ENCODE peak calls at places on chromosomes 11 and 22, in four cellular contexts. One of them, this sample, is unnamed.
A peak's percentile ranks its signal among the peaks of the same experiment; 100 is the strongest.

GRCh38 chr11:46321757-46322156 is 25.5 kb upstream of the DGKZ start:
- DNase-seq in cardiac fibroblast: no peak
- DNase-seq in GM23248: peak; percentile 36
- DNase-seq in kidney: no peak
- DNase-seq in this sample: no peak

GRCh38 chr22:17939011-17939410 is 85.3 kb downstream of the MICAL3 start:
- DNase-seq in GM23248: no peak
- DNase-seq in kidney: no peak
- DNase-seq in cardiac fibroblast: no peak
- DNase-seq in this sample: no peak

GRCh38 chr11:69053546-69054396 is 5.0 kb downstream of the TPCN2 start:
- DNase-seq in kidney: peak; percentile 64
- DNase-seq in cardiac fibroblast: no peak
- DNase-seq in GM23248: no peak
- DNase-seq in this sample: no peak

GRCh38 chr11:74672956-74673895 is 58.0 kb downstream of the CHRDL2 start:
- DNase-seq in kidney: peak; percentile 85
- DNase-seq in cardiac fibroblast: peak; percentile 98
- DNase-seq in GM23248: peak; percentile 97
- DNase-seq in this sample: peak; percentile 15

GRCh38 chr11:10846664-10847063 is 11.2 kb downstream of the ZBED5 start:
- DNase-seq in kidney: no peak
- DNase-seq in cardiac fibroblast: no peak
- DNase-seq in GM23248: no peak
- DNase-seq in this sample: no peak

GRCh38 chr11:102338479-102339010 is 8.5 kb upstream of the BIRC2 start:
- DNase-seq in GM23248: no peak
- DNase-seq in kidney: no peak
- DNase-seq in cardiac fibroblast: no peak
- DNase-seq in this sample: no peak

GRCh38 chr11:32962016-32962415 is 53.7 kb upstream of the DEPDC7 start:
- DNase-seq in GM23248: peak; percentile 41
- DNase-seq in cardiac fibroblast: peak; percentile 23
- DNase-seq in kidney: no peak
- DNase-seq in this sample: no peak

GRCh38 chr11:44813401-44813800 is 86.6 kb downstream of the TSPAN18 start:
- DNase-seq in GM23248: no peak
- DNase-seq in cardiac fibroblast: no peak
- DNase-seq in kidney: no peak
- DNase-seq in this sample: no peak

GRCh38 chr11:69170704-69171103 is 15.0 kb downstream of the SMIM38 start:
- DNase-seq in GM23248: no peak
- DNase-seq in cardiac fibroblast: no peak
- DNase-seq in kidney: no peak
- DNase-seq in this sample: no peak

GRCh38 chr11:121246021-121246768 is 46.4 kb upstream of the SC5D start:
- DNase-seq in cardiac fibroblast: no peak
- DNase-seq in kidney: no peak
- DNase-seq in GM23248: no peak
- DNase-seq in this sample: no peak

GRCh38 chr22:36790648-36791047 is 14.7 kb upstream of the IFT27 start:
- DNase-seq in GM23248: no peak
- DNase-seq in kidney: no peak
- DNase-seq in cardiac fibroblast: no peak
- DNase-seq in this sample: no peak

GRCh38 chr11:33942954-33943353 is 51.1 kb upstream of the LMO2 start:
- DNase-seq in cardiac fibroblast: peak; percentile 85
- DNase-seq in kidney: peak; percentile 80
- DNase-seq in GM23248: peak; percentile 94
- DNase-seq in this sample: peak; percentile 85

GRCh38 chr11:71284525-71285092 is 32.2 kb upstream of the SHANK2 start:
- DNase-seq in GM23248: no peak
- DNase-seq in cardiac fibroblast: no peak
- DNase-seq in kidney: no peak
- DNase-seq in this sample: no peak

GRCh38 chr11:119461250-119461963 is 38.4 kb upstream of the THY1 start:
- DNase-seq in kidney: no peak
- DNase-seq in GM23248: peak; percentile 35
- DNase-seq in cardiac fibroblast: no peak
- DNase-seq in this sample: no peak

GRCh38 chr22:21778705-21779363 is 43.2 kb upstream of the YPEL1 start:
- DNase-seq in cardiac fibroblast: peak; percentile 61
- DNase-seq in kidney: no peak
- DNase-seq in GM23248: peak; percentile 76
- DNase-seq in this sample: no peak

GRCh38 chr22:20965104-20965887 is 1.8 kb upstream of the AIFM3 start:
- DNase-seq in kidney: no peak
- DNase-seq in cardiac fibroblast: no peak
- DNase-seq in GM23248: no peak
- DNase-seq in this sample: no peak

GRCh38 chr11:128732471-128733277 is 38.8 kb downstream of the FLI1 start:
- DNase-seq in GM23248: no peak
- DNase-seq in kidney: no peak
- DNase-seq in cardiac fibroblast: no peak
- DNase-seq in this sample: no peak

GRCh38 chr11:47257178-47257517 is 648 bp upstream of the NR1H3 start:
- DNase-seq in kidney: no peak
- DNase-seq in cardiac fibroblast: no peak
- DNase-seq in GM23248: no peak
- DNase-seq in this sample: no peak

GRCh38 chr22:46959369-46959768 is 196.9 kb downstream of the TBC1D22A start:
- DNase-seq in cardiac fibroblast: no peak
- DNase-seq in GM23248: no peak
- DNase-seq in kidney: no peak
- DNase-seq in this sample: no peak

GRCh38 chr11:38460901-38461300 is 1862.9 kb upstream of the RAG2 start:
- DNase-seq in cardiac fibroblast: peak; percentile 94
- DNase-seq in GM23248: no peak
- DNase-seq in kidney: no peak
- DNase-seq in this sample: no peak

GRCh38 chr11:44221992-44222391 is 87.9 kb downstream of the ALX4 start:
- DNase-seq in cardiac fibroblast: no peak
- DNase-seq in GM23248: no peak
- DNase-seq in kidney: no peak
- DNase-seq in this sample: no peak

DNA sequence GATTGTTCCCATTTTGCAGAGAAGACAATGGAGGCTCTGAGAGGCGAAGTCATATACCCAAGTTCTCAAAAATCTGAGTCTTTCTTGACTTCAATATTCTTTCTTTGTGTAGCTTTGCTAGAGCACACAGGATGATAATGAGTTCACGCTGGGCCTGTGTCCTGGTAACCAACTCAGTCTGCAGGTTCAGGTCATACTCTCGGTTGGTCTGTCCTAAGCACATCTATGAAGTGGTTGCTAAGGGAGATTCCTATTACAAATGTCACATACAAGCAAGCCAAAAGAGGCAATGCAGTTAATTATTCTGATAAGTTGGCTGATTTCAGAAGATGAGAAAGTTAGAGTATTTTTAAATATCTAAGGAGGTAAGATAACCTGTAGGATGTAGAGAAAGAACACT is 481.0 kb downstream of the SOX6 start:
- DNase-seq in kidney: no peak
- DNase-seq in GM23248: no peak
- DNase-seq in cardiac fibroblast: no peak
- DNase-seq in this sample: no peak
- H3K4me3 ChIP-seq in kidney: no peak overlapping the region
- H3K4me3 ChIP-seq in GM23248: no peak overlapping the region
- H3K4me3 ChIP-seq in cardiac fibroblast: no peak overlapping the region
- H3K4me3 ChIP-seq in this sample: no peak overlapping the region

GRCh38 chr11:65873280-65874156 is 918 bp upstream of the EFEMP2 start:
- DNase-seq in kidney: peak; percentile 98
- DNase-seq in cardiac fibroblast: peak; percentile 95
- DNase-seq in GM23248: peak; percentile 98
- DNase-seq in this sample: peak; percentile 83

GRCh38 chr11:65870706-65871681 is 1.6 kb downstream of the EFEMP2 start:
- DNase-seq in cardiac fibroblast: no peak
- DNase-seq in kidney: peak; percentile 90
- DNase-seq in GM23248: no peak
- DNase-seq in this sample: no peak

GRCh38 chr11:65870307-65870658 is 2.3 kb downstream of the EFEMP2 start:
- DNase-seq in kidney: peak; percentile 73
- DNase-seq in GM23248: no peak
- DNase-seq in cardiac fibroblast: no peak
- DNase-seq in this sample: no peak

GRCh38 chr11:65872555-65873279 is at the start of gene EFEMP2:
- DNase-seq in GM23248: peak; percentile 70
- DNase-seq in cardiac fibroblast: peak; percentile 65
- DNase-seq in kidney: peak; percentile 90
- DNase-seq in this sample: no peak

GRCh38 chr11:65871811-65872548 is 620 bp downstream of the EFEMP2 start:
- DNase-seq in cardiac fibroblast: no peak
- DNase-seq in kidney: peak; percentile 86
- DNase-seq in GM23248: peak; percentile 75
- DNase-seq in this sample: peak; percentile 46
- H3K4me3 ChIP-seq in cardiac fibroblast: peak overlapping the region; percentile 61
- H3K4me3 ChIP-seq in kidney: peak overlapping the region; percentile 50
- H3K4me3 ChIP-seq in GM23248: peak overlapping the region; percentile 85
- H3K4me3 ChIP-seq in this sample: peak overlapping the region; percentile 55

DNA sequence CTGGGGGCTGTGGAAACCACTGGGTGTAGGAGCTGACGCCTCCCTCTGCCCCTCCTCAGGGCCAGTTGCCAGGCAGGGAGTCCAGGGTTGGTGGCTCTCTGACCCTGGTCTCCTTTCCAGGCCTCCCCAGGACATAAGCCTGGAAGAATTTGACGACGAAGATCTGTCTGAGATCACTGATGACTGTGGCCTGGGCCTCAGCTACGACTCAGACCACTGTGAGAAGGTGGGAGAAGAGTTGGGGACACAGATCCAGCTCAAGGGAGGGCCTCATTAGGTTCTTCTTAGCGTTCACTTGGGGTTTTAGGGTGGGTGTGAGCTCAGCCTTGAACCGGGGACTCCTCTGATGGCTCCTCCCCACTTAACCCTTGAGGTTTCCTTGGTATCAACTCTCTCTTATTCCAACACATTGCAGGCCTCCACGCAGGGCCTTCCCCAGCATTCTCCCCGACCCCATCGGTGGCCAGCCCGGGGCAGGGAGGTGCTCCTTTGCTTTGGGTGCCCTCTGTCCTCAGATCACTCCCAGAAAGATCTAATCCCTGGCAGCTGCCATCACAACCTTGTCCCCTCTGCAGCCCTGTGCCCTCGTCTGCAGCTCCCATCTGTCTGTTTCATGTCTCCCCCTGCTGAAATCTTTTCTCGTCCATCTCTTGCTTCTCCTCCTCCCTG is 1.2 kb downstream of the MAPK8IP2 start:
- DNase-seq in cardiac fibroblast: no peak
- DNase-seq in kidney: peak; percentile 48
- DNase-seq in GM23248: peak; percentile 35
- DNase-seq in this sample: no peak
- H3K4me3 ChIP-seq in cardiac fibroblast: no peak overlapping the region
- H3K4me3 ChIP-seq in kidney: no peak overlapping the region
- H3K4me3 ChIP-seq in GM23248: no peak overlapping the region
- H3K4me3 ChIP-seq in this sample: no peak overlapping the region

GRCh38 chr22:39458443-39459083 is 1.8 kb downstream of the MGAT3 start:
- DNase-seq in cardiac fibroblast: no peak
- DNase-seq in GM23248: no peak
- DNase-seq in kidney: no peak
- DNase-seq in this sample: no peak
- H3K4me3 ChIP-seq in cardiac fibroblast: peak overlapping the region; percentile 55
- H3K4me3 ChIP-seq in GM23248: no peak overlapping the region
- H3K4me3 ChIP-seq in kidney: no peak overlapping the region
- H3K4me3 ChIP-seq in this sample: no peak overlapping the region

This sample was measured in endothelial cell of umbilical vein.